ENCODE peak calls at places on chromosome 9, in five cellular contexts. J is B cell; I is CD8-positive, alpha-beta T cell; P is psoas muscle; L is activated naive CD8-positive, alpha-beta T cell treated with anti-CD3 and anti-CD28 coated beads, Interleukin-2, amount 50 U/mL, for 16 hours. H is an unnamed sample.

GRCh38 chr9:85502815-85503643 is 238.7 kb downstream of the AGTPBP1 start:
- DNase-seq in P (no peak), L (no peak), I (no peak), J (no peak), H (no peak)

GRCh38 chr9:137250329-137251193 is 525 bp upstream of the STPG3 start:
- DNase-seq in L (no peak), P (no peak), J (no peak), I (no peak), H (no peak)

GRCh38 chr9:111251453-111251837 is 78.6 kb downstream of the OR2K2 start:
- DNase-seq in L (no peak), P (no peak), I (no peak), J (no peak), H (no peak)

GRCh38 chr9:120730661-120731514 is 16.6 kb upstream of the MEGF9 start:
- DNase-seq in I (no peak), P (no peak), L (no peak), J (no peak), H (peak; percentile 76)

GRCh38 chr9:37437616-37438015 is 15.1 kb downstream of the GRHPR start:
- DNase-seq in J (no peak), P (peak; percentile 67), I (no peak), L (no peak), H (no peak)

GRCh38 chr9:18905883-18906649 is 126.9 kb downstream of the SAXO1 start:
- DNase-seq in L (no peak), P (no peak), I (no peak), J (no peak), H (no peak)

GRCh38 chr9:19720374-19720773 is 68.5 kb downstream of the SLC24A2 start:
- DNase-seq in P (no peak), L (no peak), J (no peak), I (no peak), H (peak; percentile 55)

GRCh38 chr9:20552874-20553624 is 69.2 kb downstream of the MLLT3 start:
- DNase-seq in P (no peak), I (no peak), L (no peak), J (no peak), H (peak; percentile 16)

GRCh38 chr9:68780735-68781134 is 75.7 kb downstream of the PIP5K1B start:
- DNase-seq in P (no peak), L (no peak), J (no peak), I (no peak), H (no peak)

GRCh38 chr9:69004836-69005235 is 9.1 kb downstream of the PRKACG start:
- DNase-seq in P (no peak), L (no peak), J (no peak), I (no peak), H (no peak)

GRCh38 chr9:69758981-69759477 is 782 bp downstream of the PTAR1 start:
- DNase-seq in P (no peak), L (no peak), I (no peak), J (peak; percentile 8), H (peak; percentile 50)

GRCh38 chr9:28942941-28943340 is 1369.7 kb upstream of the C9orf72 start:
- DNase-seq in L (no peak), J (no peak), P (no peak), I (no peak), H (no peak)

GRCh38 chr9:22446589-22446949 is at the start of gene DMRTA1:
- DNase-seq in P (peak; percentile 88), I (no peak), L (no peak), J (peak; percentile 15), H (peak; percentile 73)

GRCh38 chr9:138050472-138051330 is 173.1 kb downstream of the CACNA1B start:
- DNase-seq in J (no peak), P (no peak), I (no peak), L (no peak), H (no peak)

GRCh38 chr9:16668906-16669305 is 201.6 kb downstream of the BNC2 start:
- DNase-seq in L (no peak), J (no peak), I (no peak), P (no peak), H (no peak)

GRCh38 chr9:92154016-92154415 is 38.8 kb upstream of the SPTLC1 start:
- DNase-seq in J (no peak), P (no peak), L (no peak), I (no peak), H (no peak)

GRCh38 chr9:517993-518392 is 303.3 kb downstream of the DOCK8 start:
- DNase-seq in L (no peak), P (no peak), J (no peak), I (no peak), H (no peak)

GRCh38 chr9:94772654-94773303 is 46.3 kb downstream of the AOPEP start:
- DNase-seq in I (no peak), L (no peak), P (no peak), J (no peak), H (peak; percentile 64)

GRCh38 chr9:100408541-100409175 is 18.3 kb upstream of the MSANTD3 start:
- DNase-seq in P (no peak), J (peak; percentile 17), L (no peak), I (no peak), H (no peak)

GRCh38 chr9:135329571-135330306 is 149.8 kb upstream of the PPP1R26 start:
- DNase-seq in L (no peak), P (peak; percentile 45), J (no peak), I (no peak), H (no peak)

GRCh38 chr9:114366334-114367128 is 21.3 kb downstream of the AKNA start:
- DNase-seq in L (no peak), J (peak; percentile 55), I (no peak), P (no peak), H (peak; percentile 94)

GRCh38 chr9:23825143-23825531 is 903 bp downstream of the ELAVL2 start:
- DNase-seq in L (no peak), P (no peak), I (no peak), J (no peak), H (no peak)

GRCh38 chr9:135476981-135477380 is 2.6 kb upstream of the PPP1R26 start:
- DNase-seq in P (no peak), L (no peak), I (no peak), J (no peak), H (peak; percentile 43)

GRCh38 chr9:138121438-138122050 is 244.0 kb downstream of the CACNA1B start:
- DNase-seq in L (no peak), I (no peak), J (no peak), P (peak; percentile 34), H (no peak)

GRCh38 chr9:88076286-88077070 is 61.8 kb downstream of the SPATA31C2 start:
- DNase-seq in I (peak; percentile 7), P (peak; percentile 61), L (no peak), J (no peak), H (peak; percentile 88)

GRCh38 chr9:127942152-127943010 is 4.7 kb upstream of the DPM2 start:
- DNase-seq in I (no peak), L (no peak), P (peak; percentile 89), J (peak; percentile 77), H (peak; percentile 66)

GRCh38 chr9:76562511-76562911 is 103.5 kb downstream of the GCNT1 start:
- DNase-seq in I (no peak), P (no peak), J (no peak), L (no peak), H (peak; percentile 68)

GRCh38 chr9:86201474-86202337 is 57.8 kb downstream of the C9orf153 start:
- DNase-seq in J (no peak), L (no peak), P (no peak), I (no peak), H (no peak)

GRCh38 chr9:31908158-31908890 is 476.1 kb upstream of the ACO1 start:
- DNase-seq in I (no peak), J (no peak), L (no peak), P (no peak), H (no peak)

GRCh38 chr9:13857521-13857920 is 456.4 kb downstream of the NFIB start:
- DNase-seq in L (no peak), I (no peak), J (no peak), P (no peak), H (no peak)